ENCODE peak calls at places on chromosomes 1 and 21, in ten cellular contexts. One of them, this sample, is unnamed.

GRCh38 chr1:94608852-94609570 is 67.5 kb upstream of the F3 start:
- DNase-seq in mesenchymal stem cell: peak; percentile 92
- DNase-seq in uterus: no peak
- DNase-seq in pancreas: no peak
- DNase-seq in MM.1S: no peak
- DNase-seq in lung: no peak
- DNase-seq in aorta: no peak
- DNase-seq in thoracic aorta: no peak
- DNase-seq in stomach: no peak
- DNase-seq in cardiac muscle cell: no peak
- DNase-seq in this sample: no peak

GRCh38 chr1:15355968-15356621 is 53.6 kb upstream of the EFHD2 start:
- DNase-seq in stomach: no peak
- DNase-seq in cardiac muscle cell: no peak
- DNase-seq in aorta: no peak
- DNase-seq in MM.1S: no peak
- DNase-seq in mesenchymal stem cell: peak; percentile 78
- DNase-seq in pancreas: no peak
- DNase-seq in thoracic aorta: no peak
- DNase-seq in uterus: no peak
- DNase-seq in lung: no peak
- DNase-seq in this sample: no peak

GRCh38 chr1:53545663-53546408 is 86.6 kb downstream of the DMRTB1 start:
- DNase-seq in thoracic aorta: no peak
- DNase-seq in mesenchymal stem cell: no peak
- DNase-seq in lung: no peak
- DNase-seq in stomach: no peak
- DNase-seq in MM.1S: no peak
- DNase-seq in cardiac muscle cell: no peak
- DNase-seq in aorta: peak; percentile 37
- DNase-seq in pancreas: peak; percentile 20
- DNase-seq in uterus: peak; percentile 4
- DNase-seq in this sample: peak; percentile 82

GRCh38 chr1:19315378-19316206 is 3.5 kb downstream of the SLC66A1 start:
- DNase-seq in uterus: no peak
- DNase-seq in lung: no peak
- DNase-seq in cardiac muscle cell: no peak
- DNase-seq in aorta: no peak
- DNase-seq in thoracic aorta: no peak
- DNase-seq in mesenchymal stem cell: peak; percentile 79
- DNase-seq in stomach: no peak
- DNase-seq in pancreas: no peak
- DNase-seq in MM.1S: no peak
- DNase-seq in this sample: no peak

GRCh38 chr21:45454081-45454923 is 49.3 kb downstream of the COL18A1 start:
- DNase-seq in stomach: no peak
- DNase-seq in MM.1S: no peak
- DNase-seq in pancreas: peak; percentile 44
- DNase-seq in aorta: peak; percentile 55
- DNase-seq in cardiac muscle cell: no peak
- DNase-seq in uterus: no peak
- DNase-seq in thoracic aorta: no peak
- DNase-seq in lung: no peak
- DNase-seq in mesenchymal stem cell: no peak
- DNase-seq in this sample: peak; percentile 8

GRCh38 chr1:54245501-54245900 is 45.5 kb downstream of the MRPL37 start:
- DNase-seq in cardiac muscle cell: no peak
- DNase-seq in MM.1S: no peak
- DNase-seq in stomach: no peak
- DNase-seq in lung: no peak
- DNase-seq in pancreas: no peak
- DNase-seq in aorta: no peak
- DNase-seq in mesenchymal stem cell: no peak
- DNase-seq in thoracic aorta: no peak
- DNase-seq in uterus: no peak
- DNase-seq in this sample: peak; percentile 54

GRCh38 chr1:212655668-212656440 is 43.8 kb downstream of the BATF3 start:
- DNase-seq in stomach: no peak
- DNase-seq in thoracic aorta: no peak
- DNase-seq in aorta: no peak
- DNase-seq in pancreas: no peak
- DNase-seq in mesenchymal stem cell: peak; percentile 62
- DNase-seq in uterus: no peak
- DNase-seq in MM.1S: no peak
- DNase-seq in cardiac muscle cell: no peak
- DNase-seq in lung: no peak
- DNase-seq in this sample: no peak

GRCh38 chr1:54135436-54136120 is 17.2 kb downstream of the CDCP2 start:
- DNase-seq in uterus: no peak
- DNase-seq in aorta: no peak
- DNase-seq in cardiac muscle cell: no peak
- DNase-seq in thoracic aorta: no peak
- DNase-seq in stomach: no peak
- DNase-seq in MM.1S: no peak
- DNase-seq in mesenchymal stem cell: peak; percentile 79
- DNase-seq in pancreas: no peak
- DNase-seq in lung: no peak
- DNase-seq in this sample: no peak

GRCh38 chr1:170536924-170537551 is 5.1 kb downstream of the GORAB start:
- DNase-seq in stomach: no peak
- DNase-seq in mesenchymal stem cell: peak; percentile 17
- DNase-seq in MM.1S: no peak
- DNase-seq in cardiac muscle cell: peak; percentile 4
- DNase-seq in pancreas: no peak
- DNase-seq in lung: no peak
- DNase-seq in aorta: no peak
- DNase-seq in thoracic aorta: no peak
- DNase-seq in uterus: no peak
- DNase-seq in this sample: no peak

GRCh38 chr1:212525479-212526110 is 83.0 kb upstream of the ATF3 start:
- DNase-seq in stomach: no peak
- DNase-seq in cardiac muscle cell: no peak
- DNase-seq in thoracic aorta: no peak
- DNase-seq in uterus: no peak
- DNase-seq in MM.1S: no peak
- DNase-seq in lung: no peak
- DNase-seq in pancreas: no peak
- DNase-seq in aorta: no peak
- DNase-seq in mesenchymal stem cell: peak; percentile 66
- DNase-seq in this sample: no peak

GRCh38 chr21:28392436-28392835 is 600.2 kb downstream of the LTN1 start:
- DNase-seq in cardiac muscle cell: no peak
- DNase-seq in stomach: no peak
- DNase-seq in uterus: no peak
- DNase-seq in thoracic aorta: no peak
- DNase-seq in mesenchymal stem cell: no peak
- DNase-seq in lung: no peak
- DNase-seq in pancreas: no peak
- DNase-seq in aorta: no peak
- DNase-seq in MM.1S: no peak
- DNase-seq in this sample: no peak

GRCh38 chr1:116920211-116920610 is 10.5 kb downstream of the PTGFRN start:
- DNase-seq in mesenchymal stem cell: no peak
- DNase-seq in pancreas: no peak
- DNase-seq in stomach: no peak
- DNase-seq in cardiac muscle cell: no peak
- DNase-seq in thoracic aorta: no peak
- DNase-seq in uterus: no peak
- DNase-seq in lung: no peak
- DNase-seq in MM.1S: no peak
- DNase-seq in aorta: no peak
- DNase-seq in this sample: no peak
- H3K4me1 ChIP-seq in mesenchymal stem cell: peaks cover 8% of the 10 kb centered on the region
- H3K4me1 ChIP-seq in pancreas: peaks cover 32% of the 10 kb centered on the region
- H3K4me1 ChIP-seq in stomach: peaks cover 37% of the 10 kb centered on the region
- H3K4me1 ChIP-seq in cardiac muscle cell: peaks cover 33% of the 10 kb centered on the region
- H3K4me1 ChIP-seq in thoracic aorta: no peaks in the 10 kb centered on the region
- H3K4me1 ChIP-seq in uterus: no peaks in the 10 kb centered on the region
- H3K4me1 ChIP-seq in lung: peaks cover 4% of the 10 kb centered on the region
- H3K4me1 ChIP-seq in MM.1S: no peaks in the 10 kb centered on the region
- H3K4me1 ChIP-seq in aorta: no peaks in the 10 kb centered on the region
- H3K4me1 ChIP-seq in this sample: no peaks in the 10 kb centered on the region

DNA sequence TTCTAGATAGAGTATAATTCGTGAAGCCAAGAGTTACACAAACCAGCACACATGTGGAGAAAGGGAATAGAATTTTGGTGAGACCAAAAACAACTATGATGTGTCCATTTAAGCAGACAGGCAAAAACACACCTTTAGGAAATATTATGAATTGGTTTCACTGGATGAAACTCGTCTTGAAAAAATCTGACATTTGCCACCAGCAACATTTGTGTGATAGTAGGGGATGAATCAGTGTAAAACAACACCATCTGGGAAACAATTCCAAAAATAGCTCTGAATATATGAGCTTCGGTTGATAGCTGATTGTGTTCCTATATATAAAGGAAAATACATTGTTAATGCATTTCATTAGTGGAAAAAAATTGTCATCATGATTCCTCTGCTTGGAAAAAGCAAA is 327.8 kb downstream of the PAPPA2 start:
- DNase-seq in MM.1S: no peak
- DNase-seq in stomach: no peak
- DNase-seq in mesenchymal stem cell: no peak
- DNase-seq in uterus: no peak
- DNase-seq in thoracic aorta: no peak
- DNase-seq in pancreas: no peak
- DNase-seq in lung: no peak
- DNase-seq in aorta: no peak
- DNase-seq in cardiac muscle cell: no peak
- DNase-seq in this sample: no peak
- H3K27ac ChIP-seq in MM.1S: no peak overlapping the region
- H3K27ac ChIP-seq in stomach: no peak overlapping the region
- H3K27ac ChIP-seq in mesenchymal stem cell: no peak overlapping the region
- H3K27ac ChIP-seq in uterus: no peak overlapping the region
- H3K27ac ChIP-seq in thoracic aorta: no peak overlapping the region
- H3K27ac ChIP-seq in pancreas: no peak overlapping the region
- H3K27ac ChIP-seq in lung: no peak overlapping the region
- H3K27ac ChIP-seq in aorta: no peak overlapping the region
- H3K27ac ChIP-seq in cardiac muscle cell: no peak overlapping the region
- H3K27ac ChIP-seq in this sample: no peak overlapping the region

DNA sequence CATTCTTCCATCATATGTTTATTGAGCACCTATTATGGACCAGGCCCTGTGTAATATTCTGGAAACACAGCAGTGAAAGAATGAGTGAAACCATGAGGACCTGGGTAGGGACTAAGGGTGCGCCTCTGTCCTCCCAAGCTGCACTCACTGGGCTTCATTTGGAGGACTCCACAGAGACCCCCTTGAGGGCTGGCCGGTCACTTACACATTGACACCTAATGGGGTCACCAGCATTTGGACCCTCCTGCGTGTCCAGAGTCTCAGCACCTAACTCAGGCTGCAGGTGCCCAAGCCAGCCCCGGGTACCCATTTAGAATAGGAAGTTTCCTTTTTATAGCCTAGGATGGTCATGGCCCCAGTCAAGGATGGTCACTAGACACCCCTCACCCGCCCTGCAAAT is 2.8 kb upstream of the FNDC5 start:
- DNase-seq in pancreas: no peak
- DNase-seq in aorta: peak; percentile 68
- DNase-seq in thoracic aorta: no peak
- DNase-seq in uterus: no peak
- DNase-seq in MM.1S: no peak
- DNase-seq in cardiac muscle cell: no peak
- DNase-seq in lung: no peak
- DNase-seq in stomach: peak; percentile 21
- DNase-seq in mesenchymal stem cell: no peak
- DNase-seq in this sample: no peak
- H3K4me1 ChIP-seq in pancreas: no peaks in the 10 kb centered on the region
- H3K4me1 ChIP-seq in aorta: peaks cover 3% of the 10 kb centered on the region
- H3K4me1 ChIP-seq in thoracic aorta: peaks cover 6% of the 10 kb centered on the region
- H3K4me1 ChIP-seq in uterus: no peaks in the 10 kb centered on the region
- H3K4me1 ChIP-seq in MM.1S: no peaks in the 10 kb centered on the region
- H3K4me1 ChIP-seq in cardiac muscle cell: peaks cover 7% of the 10 kb centered on the region
- H3K4me1 ChIP-seq in lung: peaks cover 2% of the 10 kb centered on the region
- H3K4me1 ChIP-seq in stomach: peaks cover 44% of the 10 kb centered on the region
- H3K4me1 ChIP-seq in mesenchymal stem cell: peaks cover 23% of the 10 kb centered on the region
- H3K4me1 ChIP-seq in this sample: peaks cover 5% of the 10 kb centered on the region

GRCh38 chr21:46633561-46633960 is 1.9 kb upstream of the PRMT2 start:
- DNase-seq in mesenchymal stem cell: no peak
- DNase-seq in uterus: no peak
- DNase-seq in cardiac muscle cell: no peak
- DNase-seq in stomach: no peak
- DNase-seq in thoracic aorta: no peak
- DNase-seq in MM.1S: no peak
- DNase-seq in lung: no peak
- DNase-seq in aorta: no peak
- DNase-seq in pancreas: no peak
- DNase-seq in this sample: no peak
- H3K27ac ChIP-seq in mesenchymal stem cell: no peak overlapping the region
- H3K27ac ChIP-seq in uterus: no peak overlapping the region
- H3K27ac ChIP-seq in cardiac muscle cell: no peak overlapping the region
- H3K27ac ChIP-seq in stomach: no peak overlapping the region
- H3K27ac ChIP-seq in thoracic aorta: no peak overlapping the region
- H3K27ac ChIP-seq in MM.1S: no peak overlapping the region
- H3K27ac ChIP-seq in lung: no peak overlapping the region
- H3K27ac ChIP-seq in aorta: no peak overlapping the region
- H3K27ac ChIP-seq in pancreas: no peak overlapping the region
- H3K27ac ChIP-seq in this sample: no peak overlapping the region

GRCh38 chr1:235954306-235955283 is 87.9 kb upstream of the LYST start:
- DNase-seq in aorta: no peak
- DNase-seq in lung: peak; percentile 42
- DNase-seq in mesenchymal stem cell: peak; percentile 30
- DNase-seq in MM.1S: peak; percentile 85
- DNase-seq in uterus: no peak
- DNase-seq in pancreas: no peak
- DNase-seq in stomach: no peak
- DNase-seq in cardiac muscle cell: no peak
- DNase-seq in thoracic aorta: no peak
- DNase-seq in this sample: peak; percentile 63

GRCh38 chr1:235960799-235961198 is 94.1 kb upstream of the LYST start:
- DNase-seq in aorta: no peak
- DNase-seq in MM.1S: no peak
- DNase-seq in uterus: no peak
- DNase-seq in thoracic aorta: no peak
- DNase-seq in pancreas: no peak
- DNase-seq in lung: no peak
- DNase-seq in stomach: no peak
- DNase-seq in cardiac muscle cell: no peak
- DNase-seq in mesenchymal stem cell: no peak
- DNase-seq in this sample: no peak

GRCh38 chr1:235953801-235954200 is 87.1 kb upstream of the LYST start:
- DNase-seq in lung: no peak
- DNase-seq in stomach: no peak
- DNase-seq in pancreas: no peak
- DNase-seq in uterus: no peak
- DNase-seq in cardiac muscle cell: no peak
- DNase-seq in aorta: no peak
- DNase-seq in MM.1S: no peak
- DNase-seq in thoracic aorta: no peak
- DNase-seq in mesenchymal stem cell: peak; percentile 82
- DNase-seq in this sample: no peak

GRCh38 chr1:235955777-235956176 is 89.1 kb upstream of the LYST start:
- DNase-seq in aorta: no peak
- DNase-seq in lung: no peak
- DNase-seq in cardiac muscle cell: no peak
- DNase-seq in pancreas: no peak
- DNase-seq in stomach: no peak
- DNase-seq in thoracic aorta: no peak
- DNase-seq in MM.1S: no peak
- DNase-seq in mesenchymal stem cell: peak; percentile 62
- DNase-seq in uterus: no peak
- DNase-seq in this sample: no peak

GRCh38 chr1:235958021-235958420 is 91.3 kb upstream of the LYST start:
- DNase-seq in MM.1S: no peak
- DNase-seq in uterus: no peak
- DNase-seq in cardiac muscle cell: no peak
- DNase-seq in lung: no peak
- DNase-seq in thoracic aorta: no peak
- DNase-seq in aorta: no peak
- DNase-seq in mesenchymal stem cell: no peak
- DNase-seq in pancreas: no peak
- DNase-seq in stomach: no peak
- DNase-seq in this sample: no peak
- H3K4me1 ChIP-seq in MM.1S: peaks cover 11% of the 10 kb centered on the region
- H3K4me1 ChIP-seq in uterus: no peaks in the 10 kb centered on the region
- H3K4me1 ChIP-seq in cardiac muscle cell: no peaks in the 10 kb centered on the region
- H3K4me1 ChIP-seq in lung: peaks cover 5% of the 10 kb centered on the region
- H3K4me1 ChIP-seq in thoracic aorta: peaks cover 6% of the 10 kb centered on the region
- H3K4me1 ChIP-seq in aorta: no peaks in the 10 kb centered on the region
- H3K4me1 ChIP-seq in mesenchymal stem cell: peaks cover 4% of the 10 kb centered on the region
- H3K4me1 ChIP-seq in pancreas: no peaks in the 10 kb centered on the region
- H3K4me1 ChIP-seq in stomach: no peaks in the 10 kb centered on the region
- H3K4me1 ChIP-seq in this sample: no peaks in the 10 kb centered on the region